ENCODE peak calls at places on chromosome 10, in nine cellular contexts. O is psoas muscle, M is endothelial cell, G is fibroblast of mammary gland, X is BE2C, Y is PC-3, F is GM13976, B is neural progenitor cell, P is NB4. D is an unnamed sample.
A peak's percentile ranks its signal among the peaks of the same experiment; 100 is the strongest.

GRCh38 chr10:122373713-122374112 is 795 bp upstream of the PLEKHA1 start:
- DNase-seq in O (no peak), M (no peak), G (no peak), X (no peak), Y (peak; percentile 45), F (no peak), B (no peak), P (no peak), D (no peak)

GRCh38 chr10:13994932-13995331 is 335.8 kb downstream of the FRMD4A start:
- DNase-seq in O (no peak), M (no peak), G (no peak), X (no peak), Y (no peak), F (no peak), B (no peak), P (peak; percentile 2), D (no peak)

GRCh38 chr10:17022399-17022798 is 107.2 kb downstream of the CUBN start:
- DNase-seq in O (no peak), M (no peak), G (no peak), X (no peak), Y (no peak), F (no peak), B (peak; percentile 63), P (no peak), D (no peak)

GRCh38 chr10:11871470-11871869 is 48.3 kb downstream of the PROSER2 start:
- DNase-seq in O (peak; percentile 26), M (no peak), G (no peak), X (no peak), Y (no peak), F (no peak), B (no peak), P (no peak), D (no peak)

GRCh38 chr10:89352039-89352597 is 24.3 kb downstream of the IFIT3 start:
- DNase-seq in O (no peak), M (no peak), G (peak; percentile 99), X (no peak), Y (peak; percentile 92), F (no peak), B (no peak), P (no peak), D (peak; percentile 69)

GRCh38 chr10:121216721-121217181 is 365.6 kb downstream of the WDR11 start:
- DNase-seq in O (peak; percentile 66), M (no peak), G (no peak), X (no peak), Y (no peak), F (no peak), B (no peak), P (no peak), D (no peak)

GRCh38 chr10:104122273-104123107 is 519 bp downstream of the SFR1 start:
- DNase-seq in O (no peak), M (no peak), G (no peak), X (no peak), Y (no peak), F (peak; percentile 14), B (no peak), P (no peak), D (no peak)

GRCh38 chr10:35194906-35195305 is 68.3 kb downstream of the CREM start:
- DNase-seq in O (no peak), M (no peak), G (peak; percentile 79), X (no peak), Y (peak; percentile 37), F (no peak), B (no peak), P (peak; percentile 10), D (no peak)

GRCh38 chr10:43077421-43078171 is 727 bp downstream of the RET start:
- DNase-seq in O (no peak), M (no peak), G (no peak), X (no peak), Y (no peak), F (no peak), B (peak; percentile 54), P (peak; percentile 49), D (no peak)

GRCh38 chr10:114179747-114180146 is 594 bp downstream of the TDRD1 start:
- DNase-seq in O (no peak), M (no peak), G (no peak), X (no peak), Y (no peak), F (no peak), B (no peak), P (no peak), D (no peak)

GRCh38 chr10:96025566-96025965 is 17.8 kb upstream of the CCNJ start:
- DNase-seq in O (no peak), M (peak; percentile 28), G (peak; percentile 9), X (peak; percentile 28), Y (peak; percentile 26), F (no peak), B (peak; percentile 37), P (peak; percentile 45), D (no peak)
- TF ChIP-seq CTCF in O (no peak), M (no peak), G (peak; percentile 25), X (peak; percentile 29), Y (peak; percentile 24), F (peak; percentile 7), B (peak; percentile 34), P (peak; percentile 34), D (peak; percentile 15)

GRCh38 chr10:90785782-90786181 is 72.1 kb downstream of the HTR7 start:
- DNase-seq in O (no peak), M (no peak), G (no peak), X (no peak), Y (no peak), F (no peak), B (no peak), P (no peak), D (no peak)

GRCh38 chr10:90787376-90787775 is 70.5 kb downstream of the HTR7 start:
- DNase-seq in O (no peak), M (no peak), G (no peak), X (no peak), Y (no peak), F (no peak), B (no peak), P (no peak), D (no peak)

GRCh38 chr10:90788987-90789386 is 68.9 kb downstream of the HTR7 start:
- DNase-seq in O (no peak), M (no peak), G (no peak), X (no peak), Y (no peak), F (no peak), B (no peak), P (no peak), D (no peak)

DNA sequence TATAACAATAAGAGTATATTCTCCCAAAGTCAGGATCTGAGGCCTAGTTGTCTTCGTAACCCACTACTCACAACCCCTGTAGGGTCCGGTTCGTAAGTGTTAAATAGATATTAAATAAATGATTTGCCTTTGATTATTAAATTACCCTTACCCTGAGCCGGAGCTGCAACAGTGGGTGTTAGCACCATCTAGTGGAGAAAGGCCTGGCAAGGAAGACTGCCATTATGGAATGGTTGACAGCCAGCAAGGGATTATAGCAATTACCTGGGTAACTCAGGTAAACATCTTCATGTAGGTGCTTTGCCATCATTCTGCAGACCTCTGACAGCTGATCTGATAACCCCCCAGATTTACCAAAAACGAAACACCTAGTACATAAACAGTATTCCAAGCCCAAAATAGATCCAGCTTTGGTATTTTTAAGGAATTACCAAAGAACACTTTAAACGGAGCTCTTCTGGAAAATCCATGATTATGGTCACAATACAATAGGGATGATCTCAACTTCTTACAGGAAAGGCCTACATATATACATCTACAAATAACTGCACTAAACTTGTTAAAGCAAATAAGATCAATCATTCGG is 69.8 kb downstream of the HTR7 start:
- DNase-seq in O (no peak), M (peak; percentile 53), G (peak; percentile 42), X (peak; percentile 28), Y (peak; percentile 55), F (no peak), B (peak; percentile 54), P (peak; percentile 36), D (peak; percentile 53)
- TF ChIP-seq CTCF in O (peak; percentile 63), M (peak; percentile 67), G (peak; percentile 95), X (peak; percentile 91), Y (peak; percentile 85), F (peak; percentile 62), B (peak; percentile 85), P (peak; percentile 90), D (peak; percentile 43)

GRCh38 chr10:97334370-97335175 is at the start of gene FRAT2:
- DNase-seq in O (peak; percentile 96), M (peak; percentile 85), G (peak; percentile 87), X (peak; percentile 88), Y (peak; percentile 78), F (peak; percentile 97), B (peak; percentile 95), P (peak; percentile 95), D (peak; percentile 82)

GRCh38 chr10:97333351-97333600 is 1.3 kb downstream of the FRAT2 start:
- DNase-seq in O (no peak), M (no peak), G (peak; percentile 59), X (peak; percentile 39), Y (no peak), F (no peak), B (peak; percentile 62), P (no peak), D (peak; percentile 22)

GRCh38 chr10:97331304-97331703 is 3.2 kb downstream of the FRAT2 start:
- DNase-seq in O (no peak), M (no peak), G (no peak), X (no peak), Y (no peak), F (no peak), B (no peak), P (peak; percentile 28), D (no peak)

GRCh38 chr10:97333601-97334369 is 744 bp downstream of the FRAT2 start:
- DNase-seq in O (peak; percentile 79), M (peak; percentile 50), G (peak; percentile 52), X (peak; percentile 43), Y (peak; percentile 47), F (peak; percentile 54), B (peak; percentile 61), P (peak; percentile 94), D (peak; percentile 13)

GRCh38 chr10:97332586-97333350 is 1.8 kb downstream of the FRAT2 start:
- DNase-seq in O (peak; percentile 60), M (peak; percentile 43), G (peak; percentile 90), X (peak; percentile 25), Y (peak; percentile 75), F (no peak), B (peak; percentile 62), P (peak; percentile 74), D (peak; percentile 38)
- TF ChIP-seq CTCF in O (peak; percentile 33), M (no peak), G (peak; percentile 45), X (peak; percentile 40), Y (peak; percentile 44), F (no peak), B (no peak), P (peak; percentile 28), D (no peak)

GRCh38 chr10:75398630-75399460 is 2.7 kb downstream of the ZNF503 start:
- DNase-seq in O (peak; percentile 68), M (peak; percentile 36), G (no peak), X (no peak), Y (peak; percentile 71), F (no peak), B (peak; percentile 83), P (no peak), D (no peak)

GRCh38 chr10:75400163-75400768 is 1.3 kb downstream of the ZNF503 start:
- DNase-seq in O (no peak), M (no peak), G (peak; percentile 32), X (no peak), Y (no peak), F (peak; percentile 47), B (peak; percentile 56), P (no peak), D (no peak)

GRCh38 chr10:75400769-75401568 is 595 bp downstream of the ZNF503 start:
- DNase-seq in O (peak; percentile 77), M (peak; percentile 71), G (peak; percentile 26), X (peak; percentile 70), Y (peak; percentile 48), F (peak; percentile 49), B (peak; percentile 72), P (peak; percentile 81), D (peak; percentile 70)

GRCh38 chr10:75398238-75398629 is 3.3 kb downstream of the ZNF503 start:
- DNase-seq in O (no peak), M (no peak), G (no peak), X (no peak), Y (peak; percentile 60), F (no peak), B (no peak), P (no peak), D (no peak)

GRCh38 chr10:75399461-75400162 is 2.0 kb downstream of the ZNF503 start:
- DNase-seq in O (peak; percentile 92), M (peak; percentile 79), G (peak; percentile 72), X (peak; percentile 82), Y (peak; percentile 95), F (peak; percentile 75), B (peak; percentile 87), P (peak; percentile 87), D (peak; percentile 92)
- TF ChIP-seq CTCF in O (peak; percentile 60), M (peak; percentile 60), G (peak; percentile 40), X (peak; percentile 47), Y (peak; percentile 63), F (peak; percentile 47), B (peak; percentile 58), P (peak; percentile 37), D (peak; percentile 73)